ENCODE peak calls at places on chromosome 18, in eight cellular contexts. F is CD8-positive, alpha-beta memory T cell; X is breast epithelium; U is cardiac muscle cell; W is ascending aorta; Z is adrenal gland; R is fibroblast of lung; Q is aorta. A is an unnamed sample.

GRCh38 chr18:32548688-32549087 is 78.0 kb upstream of the GAREM1 start:
- DNase-seq in F (no peak), X (no peak), U (peak; percentile 34), W (no peak), Z (no peak), R (no peak), Q (no peak), A (peak; percentile 77)

GRCh38 chr18:39732918-39733317 is 2167.3 kb upstream of the CELF4 start:
- DNase-seq in F (no peak), X (no peak), U (no peak), W (no peak), Z (no peak), R (no peak), Q (no peak), A (no peak)

GRCh38 chr18:58456625-58457024 is 172.3 kb downstream of the ALPK2 start:
- DNase-seq in F (no peak), X (no peak), U (no peak), W (no peak), Z (no peak), R (no peak), Q (no peak), A (no peak)

GRCh38 chr18:78352905-78353304 is 626.7 kb upstream of the SALL3 start:
- DNase-seq in F (no peak), X (no peak), U (peak; percentile 6), W (no peak), Z (no peak), R (no peak), Q (no peak), A (peak; percentile 3)

GRCh38 chr18:24894880-24895279 is 434.4 kb downstream of the HRH4 start:
- DNase-seq in F (no peak), X (no peak), U (no peak), W (no peak), Z (no peak), R (peak; percentile 7), Q (no peak), A (no peak)

GRCh38 chr18:9117980-9118841 is 15.7 kb downstream of the NDUFV2 start:
- DNase-seq in F (no peak), X (no peak), U (no peak), W (no peak), Z (no peak), R (no peak), Q (no peak), A (no peak)

GRCh38 chr18:27500531-27500930 is 315.4 kb upstream of the CHST9 start:
- DNase-seq in F (no peak), X (no peak), U (no peak), W (no peak), Z (no peak), R (no peak), Q (no peak), A (no peak)

GRCh38 chr18:6598657-6599056 is 130.9 kb upstream of the ARHGAP28 start:
- DNase-seq in F (no peak), X (no peak), U (no peak), W (no peak), Z (no peak), R (no peak), Q (no peak), A (no peak)

GRCh38 chr18:59265246-59266018 is 7.8 kb downstream of the RAX start:
- DNase-seq in F (no peak), X (no peak), U (no peak), W (no peak), Z (no peak), R (no peak), Q (no peak), A (no peak)

GRCh38 chr18:5296706-5297320 is 1.3 kb upstream of the ZBTB14 start:
- DNase-seq in F (peak; percentile 67), X (peak; percentile 82), U (peak; percentile 90), W (peak; percentile 93), Z (peak; percentile 91), R (peak; percentile 86), Q (peak; percentile 94), A (peak; percentile 75)

GRCh38 chr18:67875936-67876335 is 359.4 kb upstream of the DSEL start:
- DNase-seq in F (no peak), X (no peak), U (no peak), W (no peak), Z (no peak), R (peak; percentile 8), Q (no peak), A (no peak)

GRCh38 chr18:45863469-45863868 is 38.0 kb downstream of the SIGLEC15 start:
- DNase-seq in F (no peak), X (no peak), U (no peak), W (no peak), Z (no peak), R (no peak), Q (no peak), A (no peak)

GRCh38 chr18:28960146-28960545 is 783.2 kb upstream of the CDH2 start:
- DNase-seq in F (no peak), X (no peak), U (no peak), W (no peak), Z (no peak), R (peak; percentile 68), Q (no peak), A (no peak)

GRCh38 chr18:37668971-37669747 is 103.6 kb upstream of the CELF4 start:
- DNase-seq in F (no peak), X (no peak), U (no peak), W (no peak), Z (no peak), R (no peak), Q (no peak), A (no peak)

DNA sequence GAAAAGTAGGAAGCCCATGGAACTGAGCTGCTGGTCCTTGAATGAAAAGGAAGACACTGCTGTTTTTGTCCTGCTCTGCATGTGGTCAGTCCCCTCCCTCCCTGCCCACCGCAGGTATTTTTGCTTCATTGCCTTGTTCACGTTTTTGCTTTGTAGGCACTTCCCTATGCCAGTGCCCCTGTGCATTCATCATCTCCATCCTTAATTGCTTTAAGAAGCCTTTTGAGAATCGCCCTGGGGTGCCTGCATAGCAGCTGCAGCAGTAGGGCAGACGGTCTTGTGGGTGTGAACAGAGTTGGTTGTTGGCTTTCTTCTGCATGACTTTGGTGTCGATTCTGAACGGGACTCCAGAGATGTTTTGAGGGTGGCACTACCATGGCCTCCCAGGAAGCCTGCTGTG is 97.0 kb downstream of the CABLES1 start:
- DNase-seq in F (no peak), X (no peak), U (no peak), W (no peak), Z (no peak), R (no peak), Q (no peak), A (no peak)
- H3K27ac ChIP-seq in F (peak overlapping the region; percentile 2), X (peak overlapping the region; percentile 88), U (no peak overlapping the region), W (peak overlapping the region; percentile 97), Z (no peak overlapping the region), R (no peak overlapping the region), Q (peak overlapping the region; percentile 31), A (no peak overlapping the region)

DNA sequence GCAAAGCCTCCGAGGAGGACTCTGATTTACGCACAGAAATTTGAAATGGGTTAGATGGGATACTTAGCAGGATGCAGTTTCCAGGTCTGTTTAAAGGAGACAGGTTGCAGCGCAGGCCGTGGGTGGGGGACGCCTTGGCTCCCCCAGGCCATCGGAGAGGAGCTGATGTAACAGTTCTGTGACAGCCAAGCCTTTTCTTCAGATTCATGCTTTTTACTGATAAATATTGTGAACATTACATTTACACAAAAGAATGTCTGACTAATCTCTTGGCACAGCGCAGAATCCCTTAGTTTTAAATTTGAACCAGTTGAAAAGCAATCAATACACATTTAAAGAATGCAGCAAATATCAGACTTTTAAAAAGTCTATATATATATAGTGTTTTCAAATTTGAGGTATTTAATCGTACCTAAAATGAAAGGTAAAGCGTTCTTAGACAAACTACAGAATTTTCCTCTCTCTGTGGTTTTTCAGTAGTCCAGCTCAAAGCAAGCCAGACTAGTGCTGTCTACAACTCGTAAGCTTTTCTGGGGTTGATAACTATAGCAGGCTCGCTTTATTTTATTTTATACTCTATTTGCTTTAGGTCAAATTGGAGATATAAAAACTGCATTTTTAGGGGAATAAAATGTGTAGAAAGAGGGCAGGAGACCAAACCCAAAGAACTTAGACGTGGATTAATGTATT is 221.9 kb downstream of the PIEZO2 start:
- DNase-seq in F (no peak), X (no peak), U (no peak), W (no peak), Z (no peak), R (peak; percentile 89), Q (no peak), A (peak; percentile 8)
- H3K4me1 ChIP-seq in F (no peaks in the 10 kb centered on the region), X (no peaks in the 10 kb centered on the region), U (no peaks in the 10 kb centered on the region), W (no peaks in the 10 kb centered on the region), Z (peaks cover 15% of the 10 kb centered on the region), R (peaks cover 13% of the 10 kb centered on the region), Q (no peaks in the 10 kb centered on the region), A (peaks cover 22% of the 10 kb centered on the region)

GRCh38 chr18:63120541-63121059 is 199.0 kb downstream of the BCL2 start:
- DNase-seq in F (no peak), X (no peak), U (no peak), W (no peak), Z (no peak), R (no peak), Q (no peak), A (no peak)
- H3K27ac ChIP-seq in F (no peak overlapping the region), X (no peak overlapping the region), U (no peak overlapping the region), W (no peak overlapping the region), Z (no peak overlapping the region), R (no peak overlapping the region), Q (no peak overlapping the region), A (no peak overlapping the region)

GRCh38 chr18:48927286-48928080 is 23.3 kb downstream of the SMAD7 start:
- DNase-seq in F (no peak), X (no peak), U (no peak), W (no peak), Z (no peak), R (no peak), Q (peak; percentile 71), A (no peak)

GRCh38 chr18:48926420-48926857 is 24.3 kb downstream of the SMAD7 start:
- DNase-seq in F (no peak), X (no peak), U (no peak), W (no peak), Z (no peak), R (no peak), Q (peak; percentile 55), A (no peak)

GRCh38 chr18:48923746-48924580 is 26.8 kb downstream of the SMAD7 start:
- DNase-seq in F (no peak), X (no peak), U (no peak), W (no peak), Z (no peak), R (peak; percentile 71), Q (no peak), A (no peak)

GRCh38 chr18:48922801-48923730 is 27.7 kb downstream of the SMAD7 start:
- DNase-seq in F (peak; percentile 30), X (no peak), U (no peak), W (peak; percentile 86), Z (peak; percentile 74), R (peak; percentile 97), Q (peak; percentile 88), A (peak; percentile 61)

DNA sequence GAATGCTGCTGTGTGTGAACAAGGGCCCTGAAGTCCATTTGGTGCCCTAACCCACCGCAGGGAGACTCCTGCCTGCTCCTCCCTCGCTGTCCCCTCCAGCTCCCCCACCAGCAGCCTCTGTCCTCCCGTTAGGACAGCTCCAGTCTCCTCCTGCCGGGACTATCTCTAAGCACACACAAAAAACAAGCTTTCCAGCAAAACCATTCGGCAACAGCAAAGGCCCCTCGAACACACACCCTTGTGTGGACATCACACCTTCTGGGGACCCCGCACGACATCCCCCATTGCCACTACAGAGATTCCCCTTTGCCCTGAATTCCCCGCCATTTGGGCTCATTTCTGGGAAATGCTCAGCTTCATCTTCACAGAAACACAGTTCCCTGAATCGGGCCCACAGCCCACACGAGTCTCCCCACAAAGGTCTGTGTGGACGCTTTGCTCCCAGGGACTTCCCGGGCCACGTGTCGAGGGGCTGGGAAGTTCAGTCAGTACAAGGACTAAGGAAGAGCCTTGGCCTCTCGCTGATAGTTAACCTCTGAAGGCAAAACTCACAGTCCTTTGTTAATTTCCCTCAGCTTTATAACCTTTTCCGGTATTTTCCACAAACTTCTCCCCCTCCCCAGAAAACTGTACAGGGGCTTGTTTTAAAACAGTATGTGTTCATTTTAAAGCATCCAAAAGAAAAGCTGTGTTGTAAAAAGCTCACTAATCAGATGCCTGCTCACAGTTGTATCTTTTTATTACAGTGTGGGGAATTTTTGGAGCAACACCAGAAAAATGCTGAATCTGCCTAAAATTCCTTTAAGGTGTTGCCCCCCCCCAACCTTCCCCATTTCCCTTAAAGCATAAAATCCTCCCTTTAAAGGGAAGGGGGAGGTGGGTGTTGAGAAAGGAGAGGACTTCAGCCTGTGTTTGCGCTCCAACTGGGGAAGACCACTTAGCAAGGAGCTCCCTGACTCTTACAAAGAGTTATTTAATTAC is 25.9 kb downstream of the SMAD7 start:
- DNase-seq in F (no peak), X (no peak), U (no peak), W (no peak), Z (no peak), R (no peak), Q (peak; percentile 74), A (no peak)
- H3K4me1 ChIP-seq in F (peaks cover 68% of the 10 kb centered on the region), X (peaks cover 13% of the 10 kb centered on the region), U (peaks cover 55% of the 10 kb centered on the region), W (peaks cover 47% of the 10 kb centered on the region), Z (peaks cover 88% of the 10 kb centered on the region), R (peaks cover 54% of the 10 kb centered on the region), Q (no peaks in the 10 kb centered on the region), A (peaks cover 20% of the 10 kb centered on the region)

A was measured in SJCRH30.